ENCODE peak calls at places on chromosomes 7 and 10, in four cellular contexts. One of them, this sample, is unnamed.

GRCh38 chr10:46995234-46995633 is 84.0 kb downstream of the PTPN20 start:
- DNase-seq in NCI-H2081: no peak
- DNase-seq in BJ: no peak
- DNase-seq in AG04450: no peak
- DNase-seq in this sample: no peak

GRCh38 chr7:156167417-156167807 is 355.1 kb upstream of the SHH start:
- DNase-seq in NCI-H2081: no peak
- DNase-seq in BJ: no peak
- DNase-seq in AG04450: no peak
- DNase-seq in this sample: no peak

GRCh38 chr10:122854648-122855047 is 9.0 kb upstream of the CUZD1 start:
- DNase-seq in NCI-H2081: no peak
- DNase-seq in BJ: peak
- DNase-seq in AG04450: no peak
- DNase-seq in this sample: no peak

GRCh38 chr7:158258411-158259130 is 329.1 kb downstream of the PTPRN2 start:
- DNase-seq in NCI-H2081: no peak
- DNase-seq in BJ: no peak
- DNase-seq in AG04450: no peak
- DNase-seq in this sample: no peak

GRCh38 chr7:133535308-133535707 is 282.4 kb downstream of the EXOC4 start:
- DNase-seq in NCI-H2081: no peak
- DNase-seq in BJ: no peak
- DNase-seq in AG04450: no peak
- DNase-seq in this sample: no peak

GRCh38 chr7:5774136-5774535 is 7.3 kb downstream of the RNF216 start:
- DNase-seq in NCI-H2081: no peak
- DNase-seq in BJ: no peak
- DNase-seq in AG04450: no peak
- DNase-seq in this sample: no peak

GRCh38 chr10:48614481-48615383 is 9.9 kb upstream of the ARHGAP22 start:
- DNase-seq in NCI-H2081: no peak
- DNase-seq in BJ: peak
- DNase-seq in AG04450: no peak
- DNase-seq in this sample: no peak

GRCh38 chr7:27066148-27066547 is 29.7 kb downstream of the HOXA1 start:
- DNase-seq in NCI-H2081: no peak
- DNase-seq in BJ: peak
- DNase-seq in AG04450: no peak
- DNase-seq in this sample: no peak

GRCh38 chr7:157268540-157268939 is 68.3 kb upstream of the DNAJB6 start:
- DNase-seq in NCI-H2081: no peak
- DNase-seq in BJ: no peak
- DNase-seq in AG04450: no peak
- DNase-seq in this sample: no peak

GRCh38 chr10:89662596-89662995 is 17.6 kb upstream of the PANK1 start:
- DNase-seq in NCI-H2081: no peak
- DNase-seq in BJ: no peak
- DNase-seq in AG04450: no peak
- DNase-seq in this sample: no peak

GRCh38 chr7:151851160-151851751 is 25.7 kb downstream of the PRKAG2 start:
- DNase-seq in NCI-H2081: no peak
- DNase-seq in BJ: no peak
- DNase-seq in AG04450: no peak
- DNase-seq in this sample: no peak

GRCh38 chr10:48234807-48235206 is 39.7 kb downstream of the FRMPD2 start:
- DNase-seq in NCI-H2081: no peak
- DNase-seq in BJ: no peak
- DNase-seq in AG04450: no peak
- DNase-seq in this sample: no peak

GRCh38 chr10:87715727-87716670 is 56.3 kb downstream of the PAPSS2 start:
- DNase-seq in NCI-H2081: no peak
- DNase-seq in BJ: no peak
- DNase-seq in AG04450: no peak
- DNase-seq in this sample: no peak